ENCODE peak calls at places on chromosomes 1 and 21, in six cellular contexts. V is H54; I is GM20000; W is activated naive CD8-positive, alpha-beta T cell treated with anti-CD3 and anti-CD28 coated beads, Interleukin-2, amount 50 U/mL, for 24 hours; A is anterior cingulate cortex; D is HL-60. Q is an unnamed sample.

GRCh38 chr1:225896937-225897549 is 8.1 kb upstream of the LEFTY1 start:
- DNase-seq in I (peak), V (peak), A (no peak), W (peak), D (peak), Q (no peak)

GRCh38 chr1:210291786-210292275 is 36.9 kb upstream of the HHAT start:
- DNase-seq in A (no peak), D (no peak), V (no peak), I (no peak), W (no peak), Q (no peak)

GRCh38 chr1:118272884-118273283 is 87.9 kb upstream of the SPAG17 start:
- DNase-seq in W (no peak), V (no peak), A (no peak), D (no peak), I (no peak), Q (no peak)

GRCh38 chr1:61181016-61181560 is 98.7 kb downstream of the NFIA start:
- DNase-seq in V (no peak), I (no peak), W (no peak), D (no peak), A (no peak), Q (no peak)

GRCh38 chr1:17540255-17541001 is 930 bp downstream of the ARHGEF10L start:
- DNase-seq in W (no peak), D (no peak), V (no peak), A (no peak), I (no peak), Q (no peak)

GRCh38 chr1:20726932-20727745 is 5.4 kb downstream of the SH2D5 start:
- DNase-seq in D (no peak), V (no peak), A (no peak), W (no peak), I (peak), Q (no peak)

GRCh38 chr1:114352797-114353196 is 158.2 kb downstream of the TRIM33 start:
- DNase-seq in I (no peak), A (no peak), V (no peak), D (no peak), W (no peak), Q (peak)

GRCh38 chr21:17726047-17726446 is 93.1 kb downstream of the C21orf91 start:
- DNase-seq in W (no peak), V (peak), I (no peak), D (no peak), A (no peak), Q (no peak)

GRCh38 chr1:15756143-15757015 is 2.2 kb upstream of the FBLIM1 start:
- DNase-seq in A (no peak), W (no peak), I (no peak), D (peak), V (peak), Q (no peak)

GRCh38 chr1:185314416-185314815 is 2.6 kb downstream of the IVNS1ABP start:
- DNase-seq in I (no peak), W (no peak), A (no peak), D (no peak), V (no peak), Q (no peak)

GRCh38 chr1:204709960-204710912 is 24.7 kb upstream of the LRRN2 start:
- DNase-seq in V (no peak), D (no peak), W (no peak), I (no peak), A (no peak), Q (no peak)

GRCh38 chr1:94111879-94112278 is 9.1 kb downstream of the ABCA4 start:
- DNase-seq in I (no peak), W (no peak), D (no peak), V (no peak), A (no peak), Q (no peak)

Q was measured in amygdala.